ENCODE peak calls at places on chromosomes 16 and 17, in six cellular contexts. D, T, O, X, B and E are unnamed samples.
A peak's percentile ranks its signal among the peaks of the same experiment; 100 is the strongest.

GRCh38 chr16:72317378-72317777 is 145.4 kb upstream of the PMFBP1 start:
- DNase-seq in B (no peak), D (no peak), O (no peak), X (peak; percentile 93), T (no peak), E (no peak)

GRCh38 chr16:29943846-29944669 is 17.8 kb upstream of the TMEM219 start:
- DNase-seq in B (no peak), O (peak; percentile 99), T (no peak), D (peak; percentile 84), X (peak; percentile 98), E (no peak)

GRCh38 chr17:80824549-80825470 is 166.8 kb upstream of the CHMP6 start:
- DNase-seq in X (no peak), B (no peak), O (no peak), D (no peak), T (no peak), E (peak; percentile 42)

GRCh38 chr16:75343311-75343710 is 90.0 kb downstream of the CFDP1 start:
- DNase-seq in O (no peak), X (no peak), T (no peak), D (no peak), B (no peak), E (no peak)

GRCh38 chr17:41615454-41615853 is 2.9 kb upstream of the KRT16 start:
- DNase-seq in B (no peak), T (no peak), X (no peak), O (peak; percentile 94), D (no peak), E (no peak)

GRCh38 chr17:80796430-80796861 is 195.2 kb upstream of the CHMP6 start:
- DNase-seq in D (no peak), O (no peak), X (peak; percentile 85), T (no peak), B (no peak), E (no peak)

GRCh38 chr16:1653023-1653422 is 25.1 kb upstream of the JPT2 start:
- DNase-seq in T (no peak), D (no peak), X (no peak), B (no peak), O (no peak), E (no peak)

GRCh38 chr16:86059253-86060171 is 160.6 kb downstream of the IRF8 start:
- DNase-seq in X (peak; percentile 47), B (no peak), O (no peak), T (no peak), D (peak; percentile 49), E (peak; percentile 95)

GRCh38 chr16:85348921-85349334 is 236.7 kb upstream of the CIBAR2 start:
- DNase-seq in X (no peak), B (no peak), O (no peak), D (no peak), T (no peak), E (peak; percentile 53)

GRCh38 chr17:81515530-81516041 is 3.0 kb upstream of the ACTG1 start:
- DNase-seq in T (no peak), X (no peak), B (no peak), D (peak; percentile 49), O (no peak), E (peak; percentile 90)

GRCh38 chr16:6725634-6726331 is 606.9 kb upstream of the RBFOX1 start:
- DNase-seq in D (no peak), T (no peak), O (peak; percentile 15), B (no peak), X (no peak), E (no peak)

GRCh38 chr16:89210904-89211515 is 6.5 kb upstream of the ZNF778 start:
- DNase-seq in T (no peak), O (no peak), B (no peak), D (no peak), X (no peak), E (no peak)

DNA sequence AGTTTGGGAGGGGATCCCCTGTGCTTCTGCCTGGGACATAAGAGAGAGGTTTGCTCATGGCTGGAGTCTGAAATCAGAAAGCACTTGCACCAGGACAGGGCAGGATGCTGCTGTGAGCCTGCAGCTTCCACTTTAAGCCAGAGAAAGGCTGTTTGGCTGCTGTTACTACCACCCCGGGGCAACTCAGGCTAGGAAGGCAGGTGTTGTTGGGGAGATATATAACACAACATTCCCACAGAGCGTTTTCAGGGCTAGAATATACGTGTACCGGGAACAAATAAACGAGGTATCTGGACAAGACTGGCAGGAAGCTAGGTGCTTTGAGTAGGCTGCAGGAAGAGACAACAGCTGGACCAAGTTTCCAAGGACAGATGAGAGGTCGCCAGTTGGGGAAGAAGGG is 313.3 kb upstream of the CCL2 start:
- DNase-seq in D (no peak), B (no peak), T (no peak), X (no peak), O (no peak), E (no peak)
- H3K4me3 ChIP-seq in D (no peak overlapping the region), B (no peak overlapping the region), T (no peak overlapping the region), X (no peak overlapping the region), O (no peak overlapping the region), E (no peak overlapping the region)

GRCh38 chr17:77146882-77147281 is 6.1 kb downstream of the SEC14L1 start:
- DNase-seq in X (no peak), D (peak; percentile 69), O (no peak), B (no peak), T (no peak), E (peak; percentile 86)
- H3K36me3 ChIP-seq in X (peaks cover 2% of the 10 kb centered on the region), D (no peaks in the 10 kb centered on the region), O (no peaks in the 10 kb centered on the region), B (peaks cover 29% of the 10 kb centered on the region), T (peaks cover 94% of the 10 kb centered on the region), E (peaks cover 32% of the 10 kb centered on the region)

GRCh38 chr17:58002558-58002957 is 4.5 kb downstream of the SRSF1 start:
- DNase-seq in T (no peak), B (no peak), X (no peak), D (no peak), O (no peak), E (no peak)
- H3K9ac ChIP-seq in T (no peak overlapping the region), B (no peak overlapping the region), X (no peak overlapping the region), D (no peak overlapping the region), O (no peak overlapping the region), E (no peak overlapping the region)

GRCh38 chr16:48156790-48157209 is 1.0 kb upstream of the ABCC12 start:
- DNase-seq in X (peak; percentile 83), O (peak; percentile 80), D (peak; percentile 83), T (peak; percentile 73), B (no peak), E (peak; percentile 91)
- H3K4me3 ChIP-seq in X (no peak overlapping the region), O (no peak overlapping the region), D (no peak overlapping the region), T (no peak overlapping the region), B (no peak overlapping the region), E (no peak overlapping the region)

GRCh38 chr16:70779361-70779760 is 21.6 kb downstream of the VAC14 start:
- DNase-seq in T (no peak), D (no peak), O (no peak), X (peak; percentile 58), B (no peak), E (no peak)

GRCh38 chr16:70775399-70775798 is 25.6 kb downstream of the VAC14 start:
- DNase-seq in O (no peak), X (no peak), B (no peak), D (no peak), T (no peak), E (peak; percentile 52)

GRCh38 chr16:70778901-70779309 is 22.1 kb downstream of the VAC14 start:
- DNase-seq in B (no peak), T (peak; percentile 75), X (peak; percentile 95), D (peak; percentile 48), O (peak; percentile 87), E (peak; percentile 76)

GRCh38 chr16:70777973-70778406 is 23.0 kb downstream of the VAC14 start:
- DNase-seq in T (no peak), O (no peak), B (no peak), X (peak; percentile 62), D (no peak), E (no peak)

DNA sequence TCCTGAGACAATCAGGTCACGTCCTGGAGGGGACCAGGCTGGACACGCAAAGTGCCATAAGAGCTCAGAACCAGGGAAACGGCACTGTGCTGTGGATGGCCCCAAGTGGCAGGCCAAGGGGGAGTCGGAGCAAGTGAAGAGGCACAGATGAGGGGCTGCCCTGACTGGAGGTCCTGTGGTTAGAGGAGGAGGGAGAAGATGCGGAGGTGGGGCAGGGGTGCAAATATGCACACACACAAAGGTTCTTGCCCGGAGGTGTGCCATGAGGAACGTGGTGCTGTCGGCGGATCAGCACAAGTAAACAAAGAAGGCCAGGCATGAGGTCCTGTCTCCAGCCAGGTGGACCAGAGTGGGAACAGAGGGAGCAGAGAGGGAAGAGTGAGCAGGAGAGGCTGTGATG is 23.5 kb downstream of the VAC14 start:
- DNase-seq in B (no peak), O (no peak), D (no peak), X (no peak), T (no peak), E (peak; percentile 33)
- H3K36me3 ChIP-seq in B (peaks cover 19% of the 10 kb centered on the region), O (peaks cover 3% of the 10 kb centered on the region), D (peaks cover 11% of the 10 kb centered on the region), X (peaks cover 14% of the 10 kb centered on the region), T (peaks cover 61% of the 10 kb centered on the region), E (peaks cover 21% of the 10 kb centered on the region)

GRCh38 chr17:76866774-76867577 is 1.2 kb upstream of the MGAT5B start:
- DNase-seq in T (no peak), X (peak; percentile 19), B (no peak), D (no peak), O (peak; percentile 75), E (no peak)

GRCh38 chr17:76868176-76868668 is at the start of gene MGAT5B:
- DNase-seq in B (no peak), T (peak; percentile 90), D (peak; percentile 63), X (peak; percentile 78), O (peak; percentile 90), E (peak; percentile 92)

GRCh38 chr17:76866203-76866602 is 2.0 kb upstream of the MGAT5B start:
- DNase-seq in X (no peak), T (no peak), D (no peak), B (no peak), O (no peak), E (no peak)

GRCh38 chr17:76868669-76869208 is 535 bp downstream of the MGAT5B start:
- DNase-seq in X (no peak), O (no peak), D (no peak), B (no peak), T (no peak), E (no peak)

DNA sequence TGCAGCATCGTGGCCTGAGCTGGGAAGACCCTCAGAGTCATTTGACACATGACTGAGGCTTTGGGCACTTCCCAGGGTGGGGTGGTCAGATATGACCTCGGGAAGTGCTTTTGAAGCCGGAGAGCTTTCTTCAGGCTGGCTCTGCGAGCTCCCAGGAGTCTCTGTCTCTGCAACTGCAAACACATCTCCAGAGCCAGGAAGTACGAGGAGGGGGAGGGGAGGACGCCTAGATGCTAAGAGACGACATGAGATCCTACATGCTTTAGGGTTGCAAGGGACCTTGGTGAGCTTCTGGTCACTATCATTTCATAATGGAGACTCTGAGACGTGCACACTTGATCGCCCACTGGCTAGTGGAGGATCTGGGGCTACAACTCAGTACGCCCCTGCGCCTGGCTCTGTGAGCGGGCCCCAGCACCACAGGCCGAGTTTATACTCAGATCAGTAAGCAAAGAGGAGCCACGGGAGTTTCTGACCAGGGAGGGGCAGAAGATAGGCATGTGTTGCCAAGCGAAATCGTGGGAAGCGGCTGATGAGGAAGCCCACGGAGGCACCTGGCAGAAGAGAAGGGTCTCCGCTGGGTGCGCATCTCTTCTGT is 527 bp upstream of the MGAT5B start:
- DNase-seq in B (no peak), D (no peak), O (peak; percentile 90), T (no peak), X (peak; percentile 48), E (no peak)
- H3K9ac ChIP-seq in B (no peak overlapping the region), D (no peak overlapping the region), O (peak overlapping the region; percentile 64), T (no peak overlapping the region), X (no peak overlapping the region), E (no peak overlapping the region)

GRCh38 chr17:58680038-58680369 is 11.8 kb downstream of the TEX14 start:
- DNase-seq in B (no peak), D (no peak), X (no peak), O (no peak), T (no peak), E (peak; percentile 3)

GRCh38 chr17:58684003-58684402 is 7.8 kb downstream of the TEX14 start:
- DNase-seq in B (no peak), X (no peak), D (no peak), O (no peak), T (no peak), E (no peak)

GRCh38 chr17:58677204-58677880 is 14.5 kb downstream of the TEX14 start:
- DNase-seq in T (no peak), O (no peak), D (no peak), X (peak; percentile 82), B (no peak), E (no peak)

GRCh38 chr17:58679263-58680037 is 12.4 kb downstream of the TEX14 start:
- DNase-seq in T (no peak), D (no peak), B (peak; percentile 89), O (peak; percentile 91), X (peak; percentile 33), E (no peak)
- H3K4me3 ChIP-seq in T (no peak overlapping the region), D (no peak overlapping the region), B (no peak overlapping the region), O (no peak overlapping the region), X (no peak overlapping the region), E (no peak overlapping the region)